ENCODE peak calls at places on chromosomes 7 and 10, in nine cellular contexts. J is AG04450, G is psoas muscle, B is neural progenitor cell, X is IMR-90, C is mammary epithelial cell, Q is left ventricle myocardium inferior, R is fibroblast of lung, F is adrenal gland. U is an unnamed sample.

GRCh38 chr10:125991009-125991788 is 94.8 kb downstream of the FANK1 start:
- DNase-seq in X (no peak), C (no peak), J (no peak), F (no peak), G (no peak), R (peak; percentile 44), Q (no peak), B (no peak), U (no peak)

GRCh38 chr7:129665013-129665401 is 53.5 kb downstream of the NRF1 start:
- DNase-seq in C (peak; percentile 92), X (peak; percentile 98), R (peak; percentile 98), J (peak; percentile 90), B (peak; percentile 35), Q (no peak), F (peak; percentile 64), G (peak; percentile 30), U (no peak)

GRCh38 chr7:1611708-1612241 is 41.9 kb upstream of the PSMG3 start:
- DNase-seq in C (peak; percentile 63), G (no peak), B (no peak), R (peak; percentile 93), Q (no peak), F (no peak), J (peak; percentile 10), X (peak; percentile 73), U (no peak)

GRCh38 chr7:128192497-128193142 is 48.5 kb upstream of the LEP start:
- DNase-seq in G (no peak), J (no peak), B (no peak), X (no peak), C (no peak), Q (no peak), R (no peak), F (no peak), U (no peak)

GRCh38 chr10:76839276-76839675 is 798.3 kb downstream of the KCNMA1 start:
- DNase-seq in X (no peak), C (no peak), J (no peak), B (no peak), Q (no peak), R (no peak), G (no peak), F (no peak), U (no peak)

GRCh38 chr10:97412891-97413304 is 11.8 kb upstream of the RRP12 start:
- DNase-seq in F (no peak), B (no peak), G (no peak), J (no peak), C (peak; percentile 98), R (peak; percentile 15), Q (no peak), X (no peak), U (no peak)

GRCh38 chr10:129522041-129522585 is 55.1 kb downstream of the MGMT start:
- DNase-seq in G (no peak), F (no peak), B (no peak), C (peak; percentile 14), Q (no peak), J (no peak), X (no peak), R (no peak), U (no peak)

GRCh38 chr7:75650671-75651070 is 88.1 kb downstream of the HIP1 start:
- DNase-seq in B (peak; percentile 33), Q (peak; percentile 64), C (no peak), R (peak; percentile 16), G (peak; percentile 34), J (no peak), F (peak; percentile 56), X (no peak), U (peak; percentile 69)

GRCh38 chr7:12199363-12199762 is 11.7 kb upstream of the TMEM106B start:
- DNase-seq in G (no peak), B (no peak), X (peak; percentile 14), F (no peak), J (no peak), R (peak; percentile 71), C (no peak), Q (no peak), U (no peak)

GRCh38 chr7:47474937-47475879 is 106.7 kb downstream of the TNS3 start:
- DNase-seq in R (peak; percentile 98), C (peak; percentile 95), J (peak; percentile 81), G (peak; percentile 92), B (no peak), X (peak; percentile 96), F (peak; percentile 92), Q (peak; percentile 84), U (peak; percentile 95)

GRCh38 chr10:90245623-90246022 is 544.2 kb downstream of the KIF20B start:
- DNase-seq in B (no peak), J (no peak), X (no peak), G (no peak), R (peak; percentile 55), F (no peak), C (no peak), Q (no peak), U (no peak)

GRCh38 chr7:151940048-151940845 is 16.0 kb upstream of the GALNTL5 start:
- DNase-seq in R (peak; percentile 60), G (peak; percentile 49), X (peak; percentile 62), F (no peak), C (peak; percentile 85), Q (peak; percentile 39), B (no peak), J (no peak), U (no peak)

GRCh38 chr7:76412249-76412648 is 2.8 kb upstream of the SSC4D start:
- DNase-seq in Q (no peak), X (no peak), R (no peak), F (no peak), B (no peak), C (no peak), J (no peak), G (no peak), U (no peak)

GRCh38 chr10:128016423-128017060 is 109.6 kb downstream of the PTPRE start:
- DNase-seq in R (no peak), F (no peak), X (no peak), B (no peak), Q (no peak), J (no peak), G (no peak), C (no peak), U (no peak)

GRCh38 chr7:141431143-141431479 is 120.1 kb upstream of the AGK start:
- DNase-seq in F (no peak), B (no peak), C (no peak), G (no peak), Q (no peak), X (no peak), R (no peak), J (no peak), U (no peak)

GRCh38 chr10:107889101-107889500 is 724.6 kb upstream of the SORCS1 start:
- DNase-seq in X (no peak), C (no peak), J (no peak), Q (no peak), G (no peak), F (no peak), R (no peak), B (no peak), U (no peak)

GRCh38 chr7:20220824-20221547 is 3.8 kb upstream of the MACC1 start:
- DNase-seq in X (peak; percentile 97), F (no peak), J (peak; percentile 89), R (peak; percentile 98), G (no peak), C (peak; percentile 87), Q (no peak), B (no peak), U (no peak)

GRCh38 chr7:77935652-77936348 is 137.2 kb downstream of the PHTF2 start:
- DNase-seq in B (no peak), R (no peak), X (no peak), F (no peak), G (no peak), Q (no peak), J (no peak), C (no peak), U (no peak)

GRCh38 chr7:25314729-25315267 is 86.5 kb upstream of the NPVF start:
- DNase-seq in Q (no peak), R (no peak), J (no peak), F (no peak), X (no peak), C (no peak), B (no peak), G (no peak), U (no peak)

GRCh38 chr7:35697414-35698175 is 2.7 kb upstream of the HERPUD2 start:
- DNase-seq in Q (no peak), C (peak; percentile 65), B (no peak), R (peak; percentile 63), X (peak; percentile 71), F (no peak), J (no peak), G (no peak), U (no peak)

GRCh38 chr7:2248984-2249694 is 7.1 kb downstream of the NUDT1 start:
- DNase-seq in G (peak; percentile 70), B (no peak), X (peak; percentile 97), J (peak; percentile 89), F (peak; percentile 36), Q (peak; percentile 57), C (peak; percentile 23), R (peak; percentile 96), U (peak; percentile 79)

GRCh38 chr7:92058899-92059298 is 75.4 kb downstream of the CYP51A1 start:
- DNase-seq in J (no peak), G (no peak), R (no peak), C (no peak), B (no peak), Q (no peak), X (no peak), F (no peak), U (no peak)
- H3K4me3 ChIP-seq in J (no peak overlapping the region), G (peak overlapping the region; percentile 47), R (no peak overlapping the region), C (no peak overlapping the region), B (no peak overlapping the region), Q (peak overlapping the region; percentile 30), X (no peak overlapping the region), F (no peak overlapping the region), U (no peak overlapping the region)

GRCh38 chr10:114697061-114697598 is 39.1 kb upstream of the ABLIM1 start:
- DNase-seq in J (no peak), X (peak; percentile 37), F (peak; percentile 66), B (no peak), R (peak; percentile 76), Q (peak; percentile 82), G (peak; percentile 48), C (peak; percentile 85), U (peak; percentile 85)
- H3K27ac ChIP-seq in J (no peak overlapping the region), X (no peak overlapping the region), F (peak overlapping the region; percentile 69), B (no peak overlapping the region), R (no peak overlapping the region), Q (peak overlapping the region; percentile 87), G (no peak overlapping the region), C (no peak overlapping the region), U (no peak overlapping the region)

GRCh38 chr10:16518822-16519221 is 2.9 kb downstream of the C1QL3 start:
- DNase-seq in J (no peak), Q (no peak), B (no peak), X (no peak), R (no peak), F (no peak), C (no peak), G (no peak), U (no peak)
- TF ChIP-seq CTCF in J (peak; percentile 47), Q (peak; percentile 18), B (peak; percentile 39), X (peak; percentile 16), R (peak; percentile 41), F (no peak), C (peak; percentile 28), G (peak; percentile 11), U (peak; percentile 19)

DNA sequence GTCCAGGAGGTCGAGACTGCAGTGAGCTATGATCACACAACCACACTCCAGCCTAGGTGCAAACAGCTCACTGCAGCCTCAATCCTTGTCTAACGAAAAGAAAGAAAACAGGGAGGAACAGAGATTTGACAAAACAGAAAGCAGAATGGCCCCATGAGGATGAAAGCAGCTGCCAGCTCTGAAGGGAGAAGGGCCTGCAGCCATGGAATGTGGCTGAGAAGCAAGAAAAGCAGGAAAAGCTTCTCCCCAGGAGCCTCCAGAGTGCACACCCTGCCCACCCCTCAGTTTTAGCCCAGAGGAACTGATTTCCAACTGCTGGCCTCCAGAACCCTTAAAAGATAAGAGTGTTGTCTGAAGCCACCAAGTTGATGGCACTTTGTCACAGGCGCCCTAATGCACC is 13.0 kb downstream of the ESYT2 start:
- DNase-seq in R (no peak), J (no peak), B (no peak), X (no peak), Q (no peak), G (no peak), C (no peak), F (no peak), U (no peak)
- H3K4me3 ChIP-seq in R (no peak overlapping the region), J (no peak overlapping the region), B (no peak overlapping the region), X (no peak overlapping the region), Q (peak overlapping the region; percentile 51), G (peak overlapping the region; percentile 23), C (no peak overlapping the region), F (no peak overlapping the region), U (no peak overlapping the region)